ENCODE peak calls at places on chromosomes 6 and 20, in six cellular contexts. P is astrocyte, F is K562, N is PC-3, M is MM.1S, W is neural progenitor cell. C is an unnamed sample.

GRCh38 chr6:84280030-84280429 is 52.6 kb upstream of the CEP162 start:
- DNase-seq in W (no peak), N (peak; percentile 15), M (no peak), F (no peak), P (peak; percentile 18), C (no peak)

GRCh38 chr6:16481680-16482079 is 243.3 kb downstream of the GMPR start:
- DNase-seq in W (no peak), M (no peak), P (no peak), N (no peak), F (no peak), C (no peak)

GRCh38 chr20:48574383-48574782 is 253.4 kb downstream of the PREX1 start:
- DNase-seq in F (peak; percentile 20), N (no peak), W (peak; percentile 53), M (no peak), P (no peak), C (no peak)

GRCh38 chr20:51065615-51066014 is 42.7 kb upstream of the KCNG1 start:
- DNase-seq in W (no peak), F (no peak), M (no peak), N (no peak), P (no peak), C (no peak)

GRCh38 chr20:37565134-37565811 is 37.6 kb upstream of the BLCAP start:
- DNase-seq in F (no peak), P (no peak), W (peak; percentile 65), N (no peak), M (no peak), C (no peak)

GRCh38 chr6:111597687-111598086 is 8.0 kb downstream of the TRAF3IP2 start:
- DNase-seq in W (no peak), N (no peak), M (no peak), P (no peak), F (no peak), C (no peak)

GRCh38 chr6:163580311-163581030 is 166.0 kb downstream of the QKI start:
- DNase-seq in P (no peak), M (no peak), N (no peak), F (no peak), W (no peak), C (no peak)

GRCh38 chr20:61443541-61444126 is 191.6 kb downstream of the CDH4 start:
- DNase-seq in N (no peak), P (peak; percentile 49), M (no peak), F (no peak), W (no peak), C (no peak)

GRCh38 chr6:44049163-44049988 is 77.9 kb downstream of the MRPL14 start:
- DNase-seq in N (peak; percentile 88), W (no peak), P (peak; percentile 51), M (peak; percentile 34), F (no peak), C (peak; percentile 82)

GRCh38 chr20:57167971-57168693 is 98.3 kb downstream of the BMP7 start:
- DNase-seq in P (no peak), W (peak; percentile 32), N (peak; percentile 74), M (no peak), F (no peak), C (no peak)

GRCh38 chr20:49413677-49414076 is 68.8 kb downstream of the KCNB1 start:
- DNase-seq in F (no peak), M (no peak), N (no peak), W (no peak), P (no peak), C (no peak)

GRCh38 chr6:169841907-169842606 is 90.6 kb downstream of the ERMARD start:
- DNase-seq in P (no peak), W (no peak), M (no peak), F (no peak), N (no peak), C (no peak)

GRCh38 chr6:149962461-149963211 is 1.1 kb upstream of the ULBP1 start:
- DNase-seq in M (no peak), N (no peak), P (no peak), F (no peak), W (no peak), C (no peak)

GRCh38 chr6:32045811-32046449 is 7.7 kb downstream of the CYP21A2 start:
- DNase-seq in P (no peak), M (no peak), W (no peak), N (no peak), F (peak; percentile 94), C (no peak)

GRCh38 chr6:87789198-87789899 is 87.3 kb upstream of the AKIRIN2 start:
- DNase-seq in N (peak; percentile 51), W (no peak), M (no peak), F (no peak), P (peak; percentile 36), C (peak; percentile 40)

GRCh38 chr20:57432874-57433491 is 41.8 kb downstream of the RBM38 start:
- DNase-seq in P (no peak), F (peak; percentile 89), M (peak; percentile 92), W (no peak), N (peak; percentile 56), C (no peak)

GRCh38 chr20:38109025-38109541 is 56.0 kb downstream of the TGM2 start:
- DNase-seq in M (no peak), N (no peak), F (no peak), P (peak; percentile 52), W (no peak), C (peak; percentile 81)

GRCh38 chr20:7146552-7147219 is 379.2 kb downstream of the BMP2 start:
- DNase-seq in W (no peak), N (no peak), F (no peak), M (no peak), P (no peak), C (no peak)

GRCh38 chr20:62285151-62285550 is 17.6 kb upstream of the ADRM1 start:
- DNase-seq in M (no peak), W (no peak), P (no peak), N (no peak), F (no peak), C (no peak)

GRCh38 chr6:33297956-33298772 is 578 bp downstream of the RGL2 start:
- DNase-seq in F (peak; percentile 92), P (peak; percentile 68), W (peak; percentile 86), N (peak; percentile 88), M (peak; percentile 61), C (peak; percentile 84)

GRCh38 chr6:170289108-170289931 is 1.6 kb downstream of the DLL1 start:
- DNase-seq in P (no peak), N (no peak), M (no peak), W (peak; percentile 48), F (no peak), C (no peak)

DNA sequence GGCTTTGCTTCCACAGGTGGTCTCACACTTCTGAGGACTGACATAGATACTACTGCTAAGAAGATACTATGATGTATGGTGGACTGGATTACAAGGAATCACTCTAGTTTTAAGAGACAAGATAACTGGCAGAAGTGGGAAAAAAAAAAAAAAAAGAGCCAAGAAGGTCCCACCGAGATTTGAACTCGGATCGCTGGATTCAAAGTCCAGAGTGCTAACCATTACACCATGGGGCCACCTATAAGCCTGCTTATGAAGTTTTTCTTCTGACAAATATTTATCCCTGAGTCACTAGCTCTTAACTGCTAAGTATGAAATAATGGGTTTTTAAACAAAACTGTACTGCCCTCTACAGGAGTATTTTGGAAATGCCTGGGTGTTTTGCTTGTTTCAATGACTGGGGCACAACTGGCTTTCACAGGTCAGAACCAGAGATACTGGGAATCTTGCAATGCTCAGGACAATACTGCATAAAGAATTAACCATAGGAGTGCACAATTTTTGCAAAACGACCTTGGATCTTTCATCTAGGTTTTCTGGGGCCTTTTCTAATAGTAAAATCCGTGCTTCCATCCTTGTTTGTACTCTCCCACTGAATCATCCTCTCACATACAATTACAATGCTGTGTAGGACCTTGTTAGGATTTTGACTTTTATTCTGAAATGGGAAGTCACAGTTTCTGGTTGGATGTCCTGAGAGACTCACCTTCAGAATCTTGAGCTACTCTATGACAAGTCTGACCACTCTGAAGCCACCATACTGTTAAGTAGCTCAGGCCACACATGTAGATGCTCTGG is 116.3 kb downstream of the OR2B2 start:
- DNase-seq in M (peak; percentile 89), W (peak; percentile 79), F (peak; percentile 93), N (peak; percentile 99), P (peak; percentile 71), C (peak; percentile 97)
- H3K4me1 ChIP-seq in M (peaks cover 29% of the 10 kb centered on the region), W (peaks cover 6% of the 10 kb centered on the region), F (peaks cover 55% of the 10 kb centered on the region), N (peaks cover 13% of the 10 kb centered on the region), P (peaks cover 10% of the 10 kb centered on the region), C (peaks cover 15% of the 10 kb centered on the region)

GRCh38 chr20:53763707-53764415 is 170.2 kb upstream of the ZNF217 start:
- DNase-seq in W (peak; percentile 49), N (peak; percentile 55), M (no peak), P (peak; percentile 79), F (peak; percentile 36), C (peak; percentile 68)

GRCh38 chr20:53760025-53760441 is 166.4 kb upstream of the ZNF217 start:
- DNase-seq in M (no peak), W (no peak), F (no peak), P (no peak), N (no peak), C (no peak)

GRCh38 chr20:53768329-53768728 is 174.7 kb upstream of the ZNF217 start:
- DNase-seq in W (peak; percentile 70), F (no peak), P (no peak), M (no peak), N (no peak), C (no peak)

GRCh38 chr20:53767206-53767924 is 173.7 kb upstream of the ZNF217 start:
- DNase-seq in P (no peak), F (no peak), N (no peak), W (no peak), M (peak; percentile 38), C (no peak)

GRCh38 chr20:53764416-53764800 is 170.8 kb upstream of the ZNF217 start:
- DNase-seq in M (no peak), N (no peak), F (no peak), P (no peak), W (no peak), C (no peak)
- H3K9ac ChIP-seq in M (no peak overlapping the region), N (peak overlapping the region; percentile 7), F (peak overlapping the region; percentile 50), P (peak overlapping the region; percentile 57), W (no peak overlapping the region), C (peak overlapping the region; percentile 67)

GRCh38 chr6:17493286-17493685 is 99.9 kb downstream of the CAP2 start:
- DNase-seq in W (no peak), N (peak; percentile 12), P (peak; percentile 89), F (peak; percentile 62), M (no peak), C (peak; percentile 40)
- H3K4me3 ChIP-seq in W (no peak overlapping the region), N (no peak overlapping the region), P (no peak overlapping the region), F (no peak overlapping the region), M (no peak overlapping the region), C (no peak overlapping the region)

GRCh38 chr6:47483516-47483852 is 5.9 kb downstream of the CD2AP start:
- DNase-seq in W (no peak), P (no peak), M (no peak), F (no peak), N (no peak), C (no peak)

GRCh38 chr6:47479156-47479541 is 1.6 kb downstream of the CD2AP start:
- DNase-seq in F (peak; percentile 36), M (no peak), P (no peak), W (no peak), N (peak; percentile 19), C (peak; percentile 51)

GRCh38 chr6:47483853-47484546 is 6.4 kb downstream of the CD2AP start:
- DNase-seq in N (peak; percentile 90), W (no peak), F (no peak), P (peak; percentile 84), M (no peak), C (peak; percentile 19)

GRCh38 chr6:47479874-47480273 is 2.3 kb downstream of the CD2AP start:
- DNase-seq in W (no peak), M (no peak), N (no peak), P (no peak), F (no peak), C (no peak)

DNA sequence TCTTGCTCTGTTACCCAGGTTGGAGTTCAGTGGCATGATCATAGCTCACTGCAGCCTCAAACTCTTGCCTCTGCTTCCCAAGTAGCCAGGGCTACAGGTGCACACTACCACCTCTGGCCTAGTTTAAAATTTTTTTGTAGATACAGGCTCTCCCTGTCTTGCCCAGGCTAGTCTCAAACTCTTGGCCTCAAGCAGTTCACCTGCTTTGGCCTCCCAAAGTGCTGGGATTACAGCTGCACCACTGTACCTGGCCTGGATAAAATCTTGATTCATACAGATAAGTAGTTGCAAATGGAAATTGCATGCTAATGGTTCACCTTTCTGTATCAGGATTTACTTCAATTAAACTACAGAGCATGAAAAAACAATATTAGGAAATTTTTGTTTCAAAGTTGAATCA is 4.2 kb downstream of the CD2AP start:
- DNase-seq in P (no peak), N (no peak), W (no peak), F (no peak), M (no peak), C (no peak)
- H3K4me1 ChIP-seq in P (peaks cover 26% of the 10 kb centered on the region), N (peaks cover 53% of the 10 kb centered on the region), W (peaks cover 41% of the 10 kb centered on the region), F (peaks cover 40% of the 10 kb centered on the region), M (peaks cover 16% of the 10 kb centered on the region), C (peaks cover 39% of the 10 kb centered on the region)